ENCODE peak calls at places on chromosomes 2 and 18, in four cellular contexts. R, G, C and T are unnamed samples.
A peak's percentile ranks its signal among the peaks of the same experiment; 100 is the strongest.

GRCh38 chr2:136117391-136117841 is 533 bp downstream of the CXCR4 start:
- DNase-seq in G (no peak), C (peak; percentile 28), R (peak; percentile 46), T (peak; percentile 14)

GRCh38 chr2:172743143-172743542 is 7.5 kb downstream of the RAPGEF4 start:
- DNase-seq in C (no peak), R (no peak), G (no peak), T (no peak)

GRCh38 chr18:46601338-46601908 is 55.6 kb downstream of the LOXHD1 start:
- DNase-seq in C (no peak), R (no peak), G (no peak), T (no peak)

GRCh38 chr2:103873719-103874359 is 980.1 kb upstream of the POU3F3 start:
- DNase-seq in C (no peak), R (no peak), G (no peak), T (no peak)

GRCh38 chr18:63440219-63440618 is 17.9 kb upstream of the VPS4B start:
- DNase-seq in R (no peak), C (no peak), G (no peak), T (peak; percentile 70)

GRCh38 chr2:104848526-104848925 is 5.4 kb upstream of the POU3F3 start:
- DNase-seq in C (no peak), G (no peak), R (no peak), T (no peak)

GRCh38 chr18:9849407-9849961 is 36.3 kb upstream of the TXNDC2 start:
- DNase-seq in G (peak; percentile 92), R (no peak), C (peak; percentile 59), T (no peak)

GRCh38 chr2:236338495-236339184 is 74.4 kb upstream of the ASB18 start:
- DNase-seq in R (no peak), G (no peak), C (no peak), T (peak; percentile 17)

GRCh38 chr2:3038636-3039035 is 339.0 kb downstream of the EIPR1 start:
- DNase-seq in R (no peak), G (no peak), C (no peak), T (no peak)

GRCh38 chr2:27903649-27904544 is 13.4 kb downstream of the BABAM2 start:
- DNase-seq in G (no peak), R (peak; percentile 62), C (no peak), T (peak; percentile 67)

GRCh38 chr2:110662560-110662959 is 15.3 kb downstream of the BUB1 start:
- DNase-seq in G (no peak), R (peak; percentile 33), C (no peak), T (no peak)

GRCh38 chr18:28161608-28162599 is 15.0 kb downstream of the CDH2 start:
- DNase-seq in R (no peak), C (no peak), G (no peak), T (peak; percentile 29)

GRCh38 chr2:69138793-69139510 is 126.0 kb downstream of the ANTXR1 start:
- DNase-seq in G (peak; percentile 70), C (no peak), R (peak; percentile 83), T (peak; percentile 81)

GRCh38 chr2:51810197-51810596 is 778.3 kb upstream of the NRXN1 start:
- DNase-seq in R (no peak), C (no peak), G (no peak), T (no peak)

GRCh38 chr2:155310589-155310988 is 612.1 kb downstream of the KCNJ3 start:
- DNase-seq in C (no peak), R (peak; percentile 48), G (no peak), T (peak; percentile 9)

GRCh38 chr2:50649626-50650397 is 382.1 kb downstream of the NRXN1 start:
- DNase-seq in G (no peak), C (no peak), R (no peak), T (peak; percentile 82)

GRCh38 chr2:72108121-72108520 is 39.5 kb downstream of the CYP26B1 start:
- DNase-seq in G (no peak), R (no peak), C (no peak), T (peak; percentile 91)

GRCh38 chr2:8148260-8148880 is 533.5 kb upstream of the ID2 start:
- DNase-seq in G (no peak), C (no peak), R (peak; percentile 80), T (peak; percentile 63)

GRCh38 chr2:157246212-157247067 is 11.1 kb upstream of the GALNT5 start:
- DNase-seq in G (peak; percentile 12), C (no peak), R (peak; percentile 79), T (peak; percentile 97)

GRCh38 chr2:88199912-88200682 is 30.0 kb downstream of the THNSL2 start:
- DNase-seq in R (no peak), G (no peak), C (no peak), T (peak; percentile 24)

DNA sequence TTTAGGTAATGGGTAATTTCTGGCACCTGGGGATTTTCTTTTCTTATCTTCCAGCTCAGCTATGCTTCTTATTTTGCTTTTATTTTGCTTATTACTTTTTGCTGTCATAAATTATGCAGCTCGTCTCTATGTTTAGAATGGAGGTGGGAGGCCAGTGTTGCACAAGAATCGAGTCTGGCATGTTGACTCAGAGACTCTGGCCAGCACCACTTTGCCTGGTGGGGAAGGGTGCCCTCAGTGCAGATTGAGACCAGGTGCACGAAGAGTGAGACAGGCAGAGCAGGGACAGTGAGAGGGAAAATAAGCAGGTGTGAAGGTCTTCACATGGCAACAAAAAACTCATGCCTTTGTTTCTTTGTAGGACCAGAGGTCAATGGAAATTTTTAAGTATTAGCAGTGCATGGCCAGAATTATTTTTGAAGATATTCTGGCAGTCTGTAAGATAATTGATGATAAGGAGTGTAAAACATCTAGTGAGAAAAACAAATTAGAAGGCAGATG is 59.2 kb upstream of the SLC5A7 start:
- DNase-seq in G (no peak), C (no peak), R (no peak), T (no peak)
- H3K79me2 ChIP-seq in G (no peaks in the 10 kb centered on the region), C (no peaks in the 10 kb centered on the region), R (no peaks in the 10 kb centered on the region), T (no peaks in the 10 kb centered on the region)

GRCh38 chr2:231613054-231613654 is 20.5 kb downstream of the TEX44 start:
- DNase-seq in G (no peak), C (no peak), R (no peak), T (no peak)

GRCh38 chr2:231612199-231613053 is 19.8 kb downstream of the TEX44 start:
- DNase-seq in R (peak; percentile 90), G (peak; percentile 90), C (peak; percentile 87), T (peak; percentile 97)

GRCh38 chr2:231613655-231614558 is 21.2 kb downstream of the TEX44 start:
- DNase-seq in C (peak; percentile 66), R (peak; percentile 71), G (peak; percentile 95), T (peak; percentile 86)

GRCh38 chr2:231614559-231615057 is 21.9 kb downstream of the TEX44 start:
- DNase-seq in R (no peak), G (no peak), C (no peak), T (no peak)

DNA sequence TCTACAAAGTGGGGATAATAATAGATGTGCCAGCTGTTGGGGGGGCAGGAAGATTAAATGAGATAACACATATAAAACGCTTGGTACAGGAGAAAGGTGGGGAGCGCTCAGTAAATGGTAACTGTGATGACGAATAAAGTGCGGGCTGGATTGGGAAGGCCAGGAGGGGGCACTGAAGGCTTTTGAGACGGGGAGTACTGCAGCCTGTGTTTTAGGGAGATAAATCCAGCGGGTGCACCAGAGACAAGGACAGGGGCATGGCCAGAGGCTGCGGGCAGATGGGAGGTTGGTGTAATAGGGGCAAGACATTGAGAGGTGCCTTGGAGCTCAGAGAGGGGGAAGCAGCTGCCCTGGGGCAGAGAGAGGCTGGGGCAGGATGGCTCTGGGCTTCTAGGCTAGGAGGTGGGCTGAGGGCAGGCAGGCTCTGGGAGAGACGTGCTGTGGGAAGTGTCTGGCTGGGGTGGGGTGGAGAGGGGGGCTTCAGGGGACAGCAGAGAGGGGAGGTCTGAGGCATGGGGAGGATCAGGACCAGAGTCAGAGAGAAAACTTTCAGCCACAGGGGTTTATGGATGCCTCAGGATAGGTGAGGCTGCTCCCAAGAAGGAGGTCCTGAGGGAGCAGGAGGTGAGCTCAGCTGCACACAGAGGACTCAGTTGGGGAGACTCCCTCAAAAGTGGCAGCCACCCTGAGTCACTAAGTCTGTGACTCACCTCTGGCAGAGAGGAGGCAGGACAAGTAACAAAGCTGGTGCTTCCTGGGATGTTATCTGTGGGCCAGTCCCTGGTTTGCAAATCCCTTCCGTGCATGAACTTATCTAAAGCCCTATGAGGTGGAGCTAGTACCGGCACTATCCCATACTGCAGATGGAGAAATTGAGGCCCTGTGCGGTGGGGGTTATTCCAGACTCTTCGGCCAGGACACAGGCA is 18.9 kb downstream of the TEX44 start:
- DNase-seq in C (peak; percentile 55), R (peak; percentile 52), G (peak; percentile 78), T (peak; percentile 96)
- TF ChIP-seq CTCF in C (peak; percentile 53), R (peak; percentile 53), G (no peak), T (no peak)

DNA sequence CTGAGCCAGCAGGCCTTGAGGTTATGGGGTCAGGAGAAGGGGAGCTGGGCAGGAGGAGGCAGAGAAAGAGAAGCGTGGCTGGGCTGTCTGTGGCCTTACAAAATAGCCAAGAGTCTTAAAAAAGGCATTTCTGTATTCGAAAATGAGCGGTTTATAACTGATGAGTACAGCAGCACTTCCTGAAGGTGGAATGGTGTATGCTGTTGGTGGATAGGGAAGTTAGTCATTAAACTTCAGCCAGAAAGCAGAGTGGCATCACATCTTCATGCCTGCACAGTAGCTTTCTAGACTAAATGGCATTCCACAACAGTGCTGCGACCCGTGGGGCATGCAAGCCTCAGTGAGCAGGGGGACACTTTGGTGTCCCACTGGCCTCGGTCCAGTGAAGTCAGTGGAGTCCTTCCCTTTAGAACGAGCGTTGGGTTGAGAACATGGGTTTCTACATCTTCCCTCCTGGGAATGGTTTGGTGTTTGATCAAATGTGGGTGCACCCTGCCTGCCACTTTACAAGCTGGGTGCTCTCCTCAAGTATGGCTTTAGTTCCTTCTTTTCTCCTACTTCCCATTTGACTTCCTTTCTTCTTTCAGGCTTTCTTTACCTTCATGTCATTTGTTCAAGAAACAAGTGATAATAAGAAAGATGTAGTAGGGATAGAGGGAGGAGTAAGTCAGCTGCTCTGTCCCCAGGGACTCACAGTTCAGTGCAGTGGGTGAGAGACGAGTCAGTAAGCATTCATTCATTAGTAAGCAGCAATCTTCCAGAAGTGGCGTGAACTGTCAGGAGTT is 96.3 kb downstream of the ARMC9 start:
- DNase-seq in C (no peak), G (no peak), R (no peak), T (no peak)
- H3K27ac ChIP-seq in C (no peak overlapping the region), G (no peak overlapping the region), R (no peak overlapping the region), T (no peak overlapping the region)

DNA sequence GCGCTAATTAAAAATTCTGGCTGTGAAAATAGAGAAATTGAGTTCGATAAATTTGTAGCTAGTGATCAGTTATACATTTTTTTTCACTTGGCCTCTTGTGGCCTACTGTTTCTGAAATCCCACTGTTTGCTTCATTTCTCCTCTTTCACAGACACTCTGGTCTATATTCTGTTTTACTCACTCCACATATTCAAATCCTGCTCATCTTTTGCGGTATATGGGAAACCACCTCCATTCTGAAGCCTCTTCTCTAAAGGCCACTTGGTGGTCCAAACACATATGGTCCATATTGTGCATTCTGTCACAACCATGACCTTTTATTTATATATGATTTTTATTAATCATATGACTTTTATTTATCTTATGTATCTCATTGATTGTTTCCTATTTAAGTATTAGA is 67.0 kb downstream of the MYO1B start:
- DNase-seq in G (no peak), C (no peak), R (no peak), T (no peak)
- H3K79me2 ChIP-seq in G (peaks cover 16% of the 10 kb centered on the region), C (no peaks in the 10 kb centered on the region), R (peaks cover 77% of the 10 kb centered on the region), T (peaks cover 94% of the 10 kb centered on the region)

GRCh38 chr2:6791682-6792081 is 74.0 kb downstream of the CMPK2 start:
- DNase-seq in C (no peak), G (no peak), R (no peak), T (no peak)
- TF ChIP-seq CTCF in C (peak; percentile 53), G (no peak), R (no peak), T (no peak)

GRCh38 chr2:188305271-188305670 is 13.6 kb downstream of the GULP1 start:
- DNase-seq in R (no peak), G (no peak), C (no peak), T (no peak)

GRCh38 chr2:188303363-188304031 is 11.8 kb downstream of the GULP1 start:
- DNase-seq in G (no peak), C (no peak), R (peak; percentile 68), T (peak; percentile 49)

GRCh38 chr2:188307850-188308283 is 16.2 kb downstream of the GULP1 start:
- DNase-seq in R (no peak), G (no peak), C (no peak), T (peak; percentile 59)

GRCh38 chr2:188308483-188308882 is 16.8 kb downstream of the GULP1 start:
- DNase-seq in C (no peak), R (no peak), G (no peak), T (no peak)

GRCh38 chr2:188306271-188306670 is 14.6 kb downstream of the GULP1 start:
- DNase-seq in C (no peak), R (no peak), G (no peak), T (no peak)
- H3K27ac ChIP-seq in C (no peak overlapping the region), R (no peak overlapping the region), G (no peak overlapping the region), T (no peak overlapping the region)